ENCODE peak calls at places on chromosomes 3 and 15, in four cellular contexts. A, R, E and X are unnamed samples.

GRCh38 chr3:150462108-150462507 is 54.0 kb downstream of the TSC22D2 start:
- DNase-seq in A (no peak), E (no peak), R (no peak), X (no peak)

GRCh38 chr3:22296641-22297040 is 545.6 kb upstream of the ZNF385D start:
- DNase-seq in R (no peak), A (no peak), E (no peak), X (no peak)

GRCh38 chr3:36969540-36970432 is 23.1 kb downstream of the EPM2AIP1 start:
- DNase-seq in A (peak), E (peak), R (no peak), X (peak)

GRCh38 chr3:86895202-86895601 is 95.7 kb downstream of the VGLL3 start:
- DNase-seq in E (no peak), R (no peak), A (peak), X (no peak)

GRCh38 chr3:13111874-13112520 is 38.8 kb upstream of the IQSEC1 start:
- DNase-seq in R (no peak), A (no peak), E (no peak), X (no peak)

GRCh38 chr3:32451049-32451659 is 51.5 kb downstream of the CMTM6 start:
- DNase-seq in A (no peak), R (no peak), E (no peak), X (no peak)

GRCh38 chr3:128149632-128150031 is 3.6 kb upstream of the EEFSEC start:
- DNase-seq in R (no peak), A (no peak), E (no peak), X (no peak)

GRCh38 chr15:89817701-89818280 is 3.1 kb upstream of the ANPEP start:
- DNase-seq in E (no peak), A (peak), R (no peak), X (no peak)

GRCh38 chr15:48650931-48651330 is 5.4 kb upstream of the FBN1 start:
- DNase-seq in A (no peak), R (no peak), E (no peak), X (no peak)

GRCh38 chr3:179323197-179323901 is 518 bp downstream of the ZNF639 start:
- DNase-seq in A (peak), R (peak), E (peak), X (peak)

GRCh38 chr3:94046533-94046932 is 16.2 kb downstream of the DHFR2 start:
- DNase-seq in R (no peak), A (no peak), E (no peak), X (no peak)

GRCh38 chr15:66932634-66933024 is 132.8 kb upstream of the SMAD3 start:
- DNase-seq in R (no peak), E (no peak), A (no peak), X (no peak)

GRCh38 chr3:190701096-190701532 is 161.4 kb downstream of the GMNC start:
- DNase-seq in R (no peak), E (peak), A (peak), X (peak)

GRCh38 chr15:78056714-78057269 is 20.7 kb downstream of the TBC1D2B start:
- DNase-seq in A (peak), R (no peak), E (no peak), X (peak)

GRCh38 chr3:104846270-104846669 is 520.4 kb upstream of the ALCAM start:
- DNase-seq in A (peak), R (no peak), E (no peak), X (no peak)

GRCh38 chr15:57297163-57297593 is 79.1 kb upstream of the CGNL1 start:
- DNase-seq in R (no peak), E (no peak), A (no peak), X (peak)

GRCh38 chr15:78282324-78282723 is 17.1 kb downstream of the SKIC8 start:
- DNase-seq in E (no peak), R (no peak), A (peak), X (no peak)

GRCh38 chr3:13500133-13500885 is 20.2 kb downstream of the HDAC11 start:
- DNase-seq in A (no peak), R (no peak), E (no peak), X (no peak)

GRCh38 chr3:48039487-48040190 is 23.4 kb upstream of the MAP4 start:
- DNase-seq in R (no peak), E (peak), A (peak), X (no peak)

GRCh38 chr3:50325497-50326181 is 2.4 kb downstream of the TUSC2 start:
- DNase-seq in A (no peak), R (no peak), E (no peak), X (no peak)

GRCh38 chr15:31080618-31081017 is 20.9 kb downstream of the TRPM1 start:
- DNase-seq in R (peak), A (no peak), E (peak), X (no peak)

GRCh38 chr3:128783774-128784173 is 57.8 kb downstream of the RAB7A start:
- DNase-seq in A (no peak), E (no peak), R (no peak), X (no peak)

DNA sequence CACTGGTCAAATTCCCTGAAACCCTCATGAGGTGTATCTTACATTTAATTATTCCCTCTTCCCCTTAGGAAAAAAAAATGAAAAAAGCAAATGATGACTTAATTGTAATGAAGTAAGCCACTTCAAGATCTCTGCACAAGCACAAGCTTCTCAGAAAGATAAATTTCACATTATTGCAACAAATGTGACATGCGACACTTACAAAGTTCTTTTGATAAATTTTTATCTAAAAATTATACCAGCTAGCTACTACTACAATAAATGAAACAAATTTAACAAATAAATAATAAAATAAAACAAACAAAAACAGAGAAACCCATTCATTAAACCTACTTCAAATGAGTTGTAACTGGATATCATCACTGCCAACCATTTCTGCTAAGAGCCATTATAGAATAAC is 10.0 kb upstream of the TM2D3 start:
- DNase-seq in E (no peak), A (no peak), R (no peak), X (no peak)
- H3K4me3 ChIP-seq in E (no peak), A (no peak), R (no peak), X (no peak)

GRCh38 chr3:63279000-63279366 is 875 bp downstream of the SYNPR start:
- DNase-seq in A (no peak), R (no peak), E (peak), X (no peak)

GRCh38 chr3:63274359-63274758 is 3.7 kb upstream of the SYNPR start:
- DNase-seq in R (no peak), A (no peak), E (no peak), X (no peak)

GRCh38 chr3:63278171-63278999 is at the start of gene SYNPR:
- DNase-seq in A (no peak), E (peak), R (no peak), X (no peak)

DNA sequence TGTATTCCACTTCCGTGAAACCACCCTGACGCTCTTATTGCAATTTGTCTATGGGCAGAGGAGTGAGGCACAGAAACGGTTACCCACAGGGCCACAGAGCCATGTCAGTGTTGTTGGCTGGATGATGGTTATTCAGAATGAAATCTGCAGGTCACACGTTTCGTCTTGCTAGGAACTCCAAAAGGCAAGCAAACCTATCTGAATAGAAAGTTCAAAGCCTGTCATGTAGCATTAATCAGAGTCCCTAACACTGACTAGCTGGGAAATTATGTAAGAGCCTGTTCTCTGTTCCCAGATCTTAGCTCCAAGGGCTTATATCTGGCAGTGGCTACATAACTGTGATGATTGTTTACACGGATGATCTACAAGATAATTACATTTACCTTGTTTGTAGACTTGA is 1.3 kb downstream of the SYNPR start:
- DNase-seq in A (no peak), E (no peak), R (no peak), X (no peak)
- H3K4me3 ChIP-seq in A (no peak), E (peak), R (no peak), X (no peak)

GRCh38 chr3:181716916-181717315 is 5.2 kb downstream of the SOX2 start:
- DNase-seq in E (peak), R (no peak), A (no peak), X (no peak)
- H3K4me3 ChIP-seq in E (peak), R (no peak), A (no peak), X (no peak)

GRCh38 chr15:96341465-96342142 is 11.1 kb downstream of the NR2F2 start:
- DNase-seq in A (no peak), E (peak), R (peak), X (no peak)
- H3K4me3 ChIP-seq in A (peak), E (peak), R (peak), X (no peak)

DNA sequence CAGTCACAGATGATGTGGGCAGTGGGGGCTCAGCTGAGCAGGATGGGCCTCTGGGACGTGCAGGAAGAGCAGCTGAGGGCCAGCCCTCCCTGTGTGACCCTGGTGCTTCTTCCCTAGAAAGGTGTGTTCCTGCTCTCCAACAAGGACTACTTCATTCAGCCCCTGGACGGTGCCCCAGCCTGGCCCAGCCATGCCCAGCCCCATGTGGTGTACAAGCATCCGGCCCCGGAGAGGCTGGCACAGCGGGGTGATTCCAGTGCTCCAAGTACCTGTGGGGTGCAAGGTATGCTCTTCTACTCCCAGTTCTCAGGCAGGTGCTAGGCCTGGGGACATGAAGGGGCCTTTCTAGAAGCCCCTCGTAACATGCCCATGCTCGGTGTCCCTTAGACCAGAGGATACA is 38.3 kb downstream of the SAXO2 start:
- DNase-seq in A (no peak), E (no peak), R (no peak), X (no peak)
- H3K4me3 ChIP-seq in A (no peak), E (no peak), R (no peak), X (no peak)

GRCh38 chr3:138328341-138328740 is 1.3 kb downstream of the NME9 start:
- DNase-seq in R (no peak), E (peak), A (peak), X (no peak)
- H3K4me3 ChIP-seq in R (no peak), E (peak), A (no peak), X (no peak)

DNA sequence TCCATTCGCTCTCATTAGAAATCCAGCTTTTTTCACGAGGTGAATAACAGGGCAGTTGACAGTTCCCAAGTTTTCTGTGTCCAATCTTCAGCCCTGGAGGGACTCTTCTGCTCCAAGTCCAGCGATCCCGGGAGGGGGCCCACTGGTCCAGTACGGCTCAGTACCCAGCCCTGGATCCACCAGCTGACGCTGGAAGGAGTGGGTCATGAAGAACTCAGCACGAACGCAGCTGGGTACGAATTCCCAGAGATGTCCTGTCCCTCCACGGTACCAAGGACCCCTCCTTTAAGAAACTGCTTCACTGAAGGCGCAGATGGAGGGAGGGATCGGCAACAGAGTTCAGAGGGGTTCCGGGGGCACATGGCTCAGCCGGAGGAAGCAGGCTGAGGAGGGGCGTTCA is 16.5 kb upstream of the CLK3 start:
- DNase-seq in A (no peak), E (no peak), R (no peak), X (no peak)
- H3K4me3 ChIP-seq in A (peak), E (peak), R (peak), X (no peak)

GRCh38 chr3:11096266-11097135 is 57.8 kb upstream of the HRH1 start:
- DNase-seq in A (peak), R (peak), E (peak), X (peak)
- H3K4me3 ChIP-seq in A (peak), R (peak), E (peak), X (peak)

DNA sequence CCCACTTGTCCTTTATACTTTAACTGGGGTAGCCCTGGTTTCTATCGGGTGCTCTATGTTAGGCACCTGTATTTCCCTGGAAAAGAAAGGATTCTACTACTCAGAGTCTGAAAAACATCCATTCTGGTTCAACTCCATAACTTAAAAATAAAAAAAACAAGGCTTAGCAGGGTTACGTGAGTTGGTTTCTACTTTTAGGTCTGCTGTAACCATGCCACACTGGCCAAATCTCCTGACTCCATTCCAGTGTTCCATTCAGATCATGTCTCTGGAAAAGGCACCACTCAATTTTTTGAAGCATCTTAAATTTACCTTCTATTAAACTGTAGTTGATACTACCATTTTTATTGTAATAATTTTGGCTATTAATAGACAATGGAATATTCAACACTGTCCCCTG is 62.1 kb downstream of the CAPN3 start:
- DNase-seq in E (no peak), A (no peak), R (no peak), X (no peak)
- H3K4me3 ChIP-seq in E (no peak), A (no peak), R (no peak), X (no peak)

GRCh38 chr3:174439621-174440349 is 419.3 kb upstream of the NAALADL2 start:
- DNase-seq in R (no peak), A (peak), E (peak), X (no peak)
- H3K4me3 ChIP-seq in R (peak), A (peak), E (peak), X (peak)